ENCODE peak calls at places on chromosomes 7 and 10, in four cellular contexts. D, G, R and V are unnamed samples.

GRCh38 chr10:5775705-5776104 is 37.5 kb downstream of the GDI2 start:
- DNase-seq in G (no peak), R (no peak), D (no peak), V (no peak)

GRCh38 chr7:159099711-159100231 is 44.9 kb downstream of the VIPR2 start:
- DNase-seq in R (no peak), D (no peak), G (no peak), V (no peak)

GRCh38 chr10:43809211-43809930 is 160.7 kb upstream of the ZNF32 start:
- DNase-seq in R (no peak), G (no peak), D (no peak), V (no peak)

GRCh38 chr10:78049861-78050260 is 16.2 kb downstream of the RPS24 start:
- DNase-seq in D (no peak), R (no peak), G (no peak), V (no peak)

GRCh38 chr7:72441791-72442190 is 29.7 kb upstream of the CALN1 start:
- DNase-seq in G (no peak), R (no peak), D (no peak), V (no peak)

GRCh38 chr10:11713186-11713743 is 28.9 kb upstream of the ECHDC3 start:
- DNase-seq in D (no peak), G (no peak), R (peak), V (peak)

GRCh38 chr7:137820156-137820555 is 26.6 kb downstream of the DGKI start:
- DNase-seq in R (no peak), G (no peak), D (no peak), V (no peak)

GRCh38 chr7:137943132-137943551 is 58.7 kb downstream of the CREB3L2 start:
- DNase-seq in G (no peak), R (peak), D (peak), V (no peak)

GRCh38 chr10:43856299-43856698 is 207.6 kb upstream of the ZNF32 start:
- DNase-seq in G (no peak), D (no peak), R (no peak), V (no peak)

GRCh38 chr7:70051726-70052125 is 453.5 kb downstream of the AUTS2 start:
- DNase-seq in G (no peak), D (no peak), R (no peak), V (no peak)

GRCh38 chr10:11113156-11113555 is 95.5 kb downstream of the CELF2 start:
- DNase-seq in G (no peak), R (peak), D (no peak), V (peak)

DNA sequence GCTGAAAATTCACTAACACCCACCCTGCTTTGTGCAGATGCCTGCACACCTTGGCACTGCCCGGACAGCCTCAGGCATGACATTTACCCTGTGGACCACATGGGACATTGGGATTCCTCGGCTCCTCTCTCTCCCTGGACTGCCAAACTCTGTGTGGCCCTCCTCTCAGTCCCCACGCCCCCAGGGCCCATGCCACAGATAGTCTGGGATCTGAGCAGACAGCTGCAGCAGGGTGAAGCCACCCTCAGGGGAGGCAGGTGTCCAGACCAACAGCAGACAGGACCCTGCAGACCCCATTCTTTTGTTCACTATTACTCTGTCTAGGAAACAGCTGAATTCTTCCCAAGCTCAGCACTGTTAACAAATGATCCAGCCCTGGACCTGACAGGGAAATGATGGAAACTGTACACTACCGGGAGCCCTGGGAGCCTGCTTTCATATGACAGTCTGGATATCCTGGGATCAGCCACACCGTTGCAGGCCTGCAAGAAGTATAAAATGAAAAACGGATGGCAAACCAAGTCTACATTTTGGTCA is 83.4 kb downstream of the VOPP1 start:
- DNase-seq in R (no peak), D (no peak), G (no peak), V (no peak)
- TF ChIP-seq POLR2A in R (no peak), D (no peak), G (no peak), V (no peak)

GRCh38 chr10:68095176-68095575 is 14.1 kb upstream of the MYPN start:
- DNase-seq in D (no peak), R (no peak), G (no peak), V (no peak)
- H3K4me3 ChIP-seq in D (no peak), R (no peak), G (no peak), V (no peak)

GRCh38 chr7:97865104-97865503 is 7.1 kb downstream of the ASNS start:
- DNase-seq in R (no peak), G (no peak), D (no peak), V (no peak)

GRCh38 chr7:97868788-97869187 is 3.4 kb downstream of the ASNS start:
- DNase-seq in R (no peak), D (no peak), G (no peak), V (peak)

GRCh38 chr7:97872025-97872669 is at the start of gene ASNS:
- DNase-seq in R (peak), G (peak), D (peak), V (peak)

GRCh38 chr7:97871659-97872024 is 566 bp downstream of the ASNS start:
- DNase-seq in D (no peak), R (peak), G (no peak), V (no peak)

DNA sequence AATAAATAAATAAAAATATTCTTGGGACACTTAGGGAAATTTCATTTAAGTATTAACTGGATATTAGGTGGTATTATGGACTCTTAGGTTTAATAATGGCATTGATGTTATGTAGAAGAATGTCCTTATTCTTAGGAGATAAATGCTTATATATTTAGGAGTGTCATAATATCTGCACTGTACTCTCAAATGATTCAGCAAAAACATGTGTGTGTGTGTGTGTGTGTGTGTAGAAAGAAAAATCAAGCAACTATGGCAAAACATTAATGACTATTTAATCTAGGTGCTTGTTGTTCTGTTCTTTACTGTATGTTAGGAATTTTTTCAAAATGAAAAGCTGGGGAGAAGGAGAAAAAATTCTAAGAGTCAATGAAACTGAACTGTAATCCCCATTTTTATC is 3.9 kb downstream of the ASNS start:
- DNase-seq in R (no peak), D (no peak), G (no peak), V (no peak)
- TF ChIP-seq CTCF in R (no peak), D (no peak), G (no peak), V (no peak)

GRCh38 chr7:97971990-97972943 is 17.7 kb downstream of the OCM2 start:
- DNase-seq in R (peak), G (peak), D (peak), V (peak)

GRCh38 chr7:97971120-97971989 is 18.6 kb downstream of the OCM2 start:
- DNase-seq in D (no peak), G (no peak), R (peak), V (peak)

GRCh38 chr7:97973206-97973658 is 16.8 kb downstream of the OCM2 start:
- DNase-seq in R (peak), G (peak), D (no peak), V (no peak)
- TF ChIP-seq POLR2A in R (no peak), G (peak), D (no peak), V (no peak)